ENCODE peak calls at places on chromosomes 13 and 19, in six cellular contexts. One of them, this sample, is unnamed.

GRCh38 chr13:104074326-104074725 is 1008.1 kb upstream of the SLC10A2 start:
- DNase-seq in GM12878: no peak
- DNase-seq in SK-N-SH: no peak
- DNase-seq in K562: no peak
- DNase-seq in H1: no peak
- DNase-seq in HCT116: no peak
- DNase-seq in this sample: no peak

GRCh38 chr19:24140099-24140498 is 53.1 kb downstream of the ZNF254 start:
- DNase-seq in GM12878: no peak
- DNase-seq in SK-N-SH: no peak
- DNase-seq in K562: no peak
- DNase-seq in H1: no peak
- DNase-seq in HCT116: no peak
- DNase-seq in this sample: peak

GRCh38 chr19:1683869-1684572 is 31.6 kb upstream of the TCF3 start:
- DNase-seq in GM12878: no peak
- DNase-seq in SK-N-SH: peak
- DNase-seq in K562: no peak
- DNase-seq in H1: no peak
- DNase-seq in HCT116: no peak
- DNase-seq in this sample: no peak

GRCh38 chr13:76663941-76664340 is 222.3 kb downstream of the KCTD12 start:
- DNase-seq in GM12878: no peak
- DNase-seq in SK-N-SH: no peak
- DNase-seq in K562: no peak
- DNase-seq in H1: no peak
- DNase-seq in HCT116: no peak
- DNase-seq in this sample: no peak

GRCh38 chr13:30739646-30740642 is 4.6 kb downstream of the ALOX5AP start:
- DNase-seq in GM12878: peak
- DNase-seq in SK-N-SH: no peak
- DNase-seq in K562: no peak
- DNase-seq in H1: no peak
- DNase-seq in HCT116: peak
- DNase-seq in this sample: no peak

GRCh38 chr19:31290926-31291590 is 58.2 kb downstream of the TSHZ3 start:
- DNase-seq in GM12878: no peak
- DNase-seq in SK-N-SH: no peak
- DNase-seq in K562: no peak
- DNase-seq in H1: no peak
- DNase-seq in HCT116: no peak
- DNase-seq in this sample: no peak

GRCh38 chr19:2719910-2720776 is 1.0 kb downstream of the DIRAS1 start:
- DNase-seq in GM12878: no peak
- DNase-seq in SK-N-SH: peak
- DNase-seq in K562: no peak
- DNase-seq in H1: peak
- DNase-seq in HCT116: no peak
- DNase-seq in this sample: no peak

GRCh38 chr13:73722120-73722519 is 412.1 kb downstream of the KLF12 start:
- DNase-seq in GM12878: peak
- DNase-seq in SK-N-SH: peak
- DNase-seq in K562: no peak
- DNase-seq in H1: no peak
- DNase-seq in HCT116: peak
- DNase-seq in this sample: no peak

GRCh38 chr19:54470276-54470887 is 2.7 kb downstream of the CDC42EP5 start:
- DNase-seq in GM12878: no peak
- DNase-seq in SK-N-SH: no peak
- DNase-seq in K562: no peak
- DNase-seq in H1: no peak
- DNase-seq in HCT116: no peak
- DNase-seq in this sample: no peak

GRCh38 chr13:110479648-110480047 is 81.9 kb downstream of the RAB20 start:
- DNase-seq in GM12878: no peak
- DNase-seq in SK-N-SH: no peak
- DNase-seq in K562: no peak
- DNase-seq in H1: no peak
- DNase-seq in HCT116: no peak
- DNase-seq in this sample: no peak

GRCh38 chr19:13633109-13633508 is 126.8 kb upstream of the CACNA1A start:
- DNase-seq in GM12878: no peak
- DNase-seq in SK-N-SH: no peak
- DNase-seq in K562: no peak
- DNase-seq in H1: no peak
- DNase-seq in HCT116: no peak
- DNase-seq in this sample: no peak

GRCh38 chr13:82076421-82076820 is 1735.5 kb upstream of the SPRY2 start:
- DNase-seq in GM12878: no peak
- DNase-seq in SK-N-SH: no peak
- DNase-seq in K562: no peak
- DNase-seq in H1: no peak
- DNase-seq in HCT116: no peak
- DNase-seq in this sample: no peak

GRCh38 chr13:28355822-28356371 is 139.0 kb downstream of the FLT1 start:
- DNase-seq in GM12878: no peak
- DNase-seq in SK-N-SH: no peak
- DNase-seq in K562: no peak
- DNase-seq in H1: no peak
- DNase-seq in HCT116: no peak
- DNase-seq in this sample: no peak

GRCh38 chr13:63636231-63636993 is 2220.8 kb upstream of the PCDH20 start:
- DNase-seq in GM12878: peak
- DNase-seq in SK-N-SH: no peak
- DNase-seq in K562: no peak
- DNase-seq in H1: no peak
- DNase-seq in HCT116: peak
- DNase-seq in this sample: no peak

GRCh38 chr19:18128044-18128443 is 24.9 kb upstream of the PIK3R2 start:
- DNase-seq in GM12878: no peak
- DNase-seq in SK-N-SH: no peak
- DNase-seq in K562: no peak
- DNase-seq in H1: no peak
- DNase-seq in HCT116: no peak
- DNase-seq in this sample: no peak

GRCh38 chr13:91375119-91375729 is 23.2 kb upstream of the GPC5 start:
- DNase-seq in GM12878: no peak
- DNase-seq in SK-N-SH: peak
- DNase-seq in K562: peak
- DNase-seq in H1: no peak
- DNase-seq in HCT116: no peak
- DNase-seq in this sample: peak

GRCh38 chr13:110236831-110237261 is 70.1 kb downstream of the COL4A1 start:
- DNase-seq in GM12878: no peak
- DNase-seq in SK-N-SH: no peak
- DNase-seq in K562: no peak
- DNase-seq in H1: peak
- DNase-seq in HCT116: no peak
- DNase-seq in this sample: no peak

GRCh38 chr13:21735621-21736401 is 64.9 kb downstream of the FGF9 start:
- DNase-seq in GM12878: no peak
- DNase-seq in SK-N-SH: no peak
- DNase-seq in K562: no peak
- DNase-seq in H1: no peak
- DNase-seq in HCT116: no peak
- DNase-seq in this sample: no peak

GRCh38 chr13:36131931-36132297 is 732 bp upstream of the DCLK1 start:
- DNase-seq in GM12878: no peak
- DNase-seq in SK-N-SH: no peak
- DNase-seq in K562: no peak
- DNase-seq in H1: no peak
- DNase-seq in HCT116: no peak
- DNase-seq in this sample: no peak

GRCh38 chr13:109737606-109738005 is 48.8 kb downstream of the IRS2 start:
- DNase-seq in GM12878: no peak
- DNase-seq in SK-N-SH: no peak
- DNase-seq in K562: no peak
- DNase-seq in H1: no peak
- DNase-seq in HCT116: no peak
- DNase-seq in this sample: no peak

GRCh38 chr19:17848598-17849292 is 963 bp upstream of the JAK3 start:
- DNase-seq in GM12878: no peak
- DNase-seq in SK-N-SH: peak
- DNase-seq in K562: no peak
- DNase-seq in H1: no peak
- DNase-seq in HCT116: no peak
- DNase-seq in this sample: no peak

GRCh38 chr13:98447881-98448641 is 128.8 kb downstream of the STK24 start:
- DNase-seq in GM12878: no peak
- DNase-seq in SK-N-SH: peak
- DNase-seq in K562: peak
- DNase-seq in H1: peak
- DNase-seq in HCT116: peak
- DNase-seq in this sample: no peak

GRCh38 chr13:110347535-110348308 is 40.6 kb downstream of the COL4A2 start:
- DNase-seq in GM12878: no peak
- DNase-seq in SK-N-SH: no peak
- DNase-seq in K562: no peak
- DNase-seq in H1: no peak
- DNase-seq in HCT116: peak
- DNase-seq in this sample: no peak

GRCh38 chr19:5687360-5688198 is 2.5 kb upstream of the RPL36 start:
- DNase-seq in GM12878: no peak
- DNase-seq in SK-N-SH: peak
- DNase-seq in K562: no peak
- DNase-seq in H1: no peak
- DNase-seq in HCT116: no peak
- DNase-seq in this sample: no peak

GRCh38 chr19:32407004-32407992 is 1.7 kb downstream of the DPY19L3 start:
- DNase-seq in GM12878: no peak
- DNase-seq in SK-N-SH: peak
- DNase-seq in K562: peak
- DNase-seq in H1: no peak
- DNase-seq in HCT116: no peak
- DNase-seq in this sample: peak

GRCh38 chr13:31413531-31413930 is 213.8 kb downstream of the B3GLCT start:
- DNase-seq in GM12878: no peak
- DNase-seq in SK-N-SH: no peak
- DNase-seq in K562: no peak
- DNase-seq in H1: no peak
- DNase-seq in HCT116: no peak
- DNase-seq in this sample: no peak

GRCh38 chr13:102141625-102142472 is 260.0 kb downstream of the FGF14 start:
- DNase-seq in GM12878: no peak
- DNase-seq in SK-N-SH: no peak
- DNase-seq in K562: peak
- DNase-seq in H1: no peak
- DNase-seq in HCT116: no peak
- DNase-seq in this sample: no peak

GRCh38 chr13:33472446-33472845 is 186.9 kb upstream of the STARD13 start:
- DNase-seq in GM12878: no peak
- DNase-seq in SK-N-SH: no peak
- DNase-seq in K562: no peak
- DNase-seq in H1: no peak
- DNase-seq in HCT116: no peak
- DNase-seq in this sample: no peak
- TF ChIP-seq JUND in GM12878: no peak
- TF ChIP-seq JUND in SK-N-SH: no peak
- TF ChIP-seq JUND in K562: no peak
- TF ChIP-seq JUND in H1: no peak
- TF ChIP-seq JUND in HCT116: no peak
- TF ChIP-seq JUND in this sample: no peak

GRCh38 chr13:43877788-43878187 is 1.8 kb downstream of the CCDC122 start:
- DNase-seq in GM12878: no peak
- DNase-seq in SK-N-SH: no peak
- DNase-seq in K562: no peak
- DNase-seq in H1: no peak
- DNase-seq in HCT116: no peak
- DNase-seq in this sample: no peak

GRCh38 chr13:43880451-43880850 is 747 bp downstream of the LACC1 start:
- DNase-seq in GM12878: no peak
- DNase-seq in SK-N-SH: no peak
- DNase-seq in K562: no peak
- DNase-seq in H1: no peak
- DNase-seq in HCT116: no peak
- DNase-seq in this sample: no peak

GRCh38 chr13:43880930-43881329 is 1.2 kb downstream of the LACC1 start:
- DNase-seq in GM12878: no peak
- DNase-seq in SK-N-SH: no peak
- DNase-seq in K562: no peak
- DNase-seq in H1: no peak
- DNase-seq in HCT116: no peak
- DNase-seq in this sample: no peak

GRCh38 chr13:43879323-43880181 is at the start of the genes CCDC122 and LACC1:
- DNase-seq in GM12878: no peak
- DNase-seq in SK-N-SH: peak
- DNase-seq in K562: no peak
- DNase-seq in H1: peak
- DNase-seq in HCT116: no peak
- DNase-seq in this sample: peak

GRCh38 chr13:43878897-43879322 is 630 bp downstream of the CCDC122 start:
- DNase-seq in GM12878: peak
- DNase-seq in SK-N-SH: no peak
- DNase-seq in K562: no peak
- DNase-seq in H1: no peak
- DNase-seq in HCT116: no peak
- DNase-seq in this sample: peak
- TF ChIP-seq JUND in GM12878: no peak
- TF ChIP-seq JUND in SK-N-SH: no peak
- TF ChIP-seq JUND in K562: no peak
- TF ChIP-seq JUND in H1: no peak
- TF ChIP-seq JUND in HCT116: no peak
- TF ChIP-seq JUND in this sample: no peak

DNA sequence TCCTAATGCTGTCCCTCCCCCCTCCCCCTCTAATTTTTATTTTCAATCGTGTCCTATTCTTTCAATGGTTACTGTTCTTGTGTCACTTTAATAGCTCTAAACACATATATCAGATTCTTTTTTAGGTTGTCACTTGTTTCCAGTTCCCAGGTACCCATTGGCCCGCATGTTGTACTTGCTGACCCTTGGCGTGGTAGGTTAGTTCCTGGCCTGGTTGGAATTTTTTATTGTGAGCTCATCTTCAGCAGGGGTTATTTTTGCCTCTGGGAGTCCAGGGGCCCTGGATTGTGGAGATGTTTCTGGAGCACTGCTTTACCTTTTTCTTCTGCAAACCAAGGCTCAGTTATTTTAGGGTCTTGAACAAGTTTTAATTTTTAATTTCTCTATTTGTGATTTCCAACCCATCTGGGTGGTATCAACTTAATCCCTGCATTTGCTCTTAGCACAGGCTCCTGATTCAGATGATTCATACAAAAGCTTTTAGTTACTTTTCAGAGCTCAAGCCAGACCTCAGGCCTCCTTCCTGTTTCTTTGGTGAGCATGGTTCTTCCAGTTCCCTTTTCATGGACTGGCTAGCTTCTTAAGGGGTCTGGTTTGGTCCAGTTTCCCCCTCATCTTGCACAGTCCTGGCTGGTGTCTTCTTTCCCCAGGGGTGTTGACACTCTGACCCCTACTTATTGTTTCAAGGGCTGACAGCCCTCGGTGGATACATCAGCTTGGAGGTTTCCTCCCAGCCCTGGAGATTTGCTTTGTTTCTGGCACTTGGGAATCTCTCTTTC is 220.5 kb downstream of the TM9SF2 start:
- DNase-seq in GM12878: no peak
- DNase-seq in SK-N-SH: no peak
- DNase-seq in K562: no peak
- DNase-seq in H1: peak
- DNase-seq in HCT116: no peak
- DNase-seq in this sample: no peak
- TF ChIP-seq JUND in GM12878: no peak
- TF ChIP-seq JUND in SK-N-SH: no peak
- TF ChIP-seq JUND in K562: no peak
- TF ChIP-seq JUND in H1: no peak
- TF ChIP-seq JUND in HCT116: no peak
- TF ChIP-seq JUND in this sample: no peak

GRCh38 chr19:56690668-56691067 is 19.1 kb upstream of the ZNF835 start:
- DNase-seq in GM12878: no peak
- DNase-seq in SK-N-SH: no peak
- DNase-seq in K562: no peak
- DNase-seq in H1: no peak
- DNase-seq in HCT116: no peak
- DNase-seq in this sample: no peak
- TF ChIP-seq JUND in GM12878: no peak
- TF ChIP-seq JUND in SK-N-SH: no peak
- TF ChIP-seq JUND in K562: no peak
- TF ChIP-seq JUND in H1: no peak
- TF ChIP-seq JUND in HCT116: no peak
- TF ChIP-seq JUND in this sample: no peak